ENCODE peak calls at places on chromosomes 1 and 21, in nine cellular contexts. Z is fibroblast of mammary gland, X is tibial artery, Q is OCI-LY7, T is NB4, R is IMR-90, M is uterus, C is colonic mucosa, L is body of pancreas. Y is an unnamed sample.

GRCh38 chr1:146032613-146033219 is 11.2 kb upstream of the HJV start:
- DNase-seq in M (no peak), L (no peak), Z (peak), R (peak), T (peak), C (no peak), X (no peak), Q (peak), Y (peak)

GRCh38 chr1:214404571-214405213 is 123.7 kb downstream of the SMYD2 start:
- DNase-seq in X (no peak), C (no peak), T (peak), Q (no peak), L (no peak), M (no peak), R (peak), Z (peak), Y (peak)

GRCh38 chr1:40938393-40938792 is 41.1 kb upstream of the CTPS1 start:
- DNase-seq in M (no peak), T (no peak), L (no peak), R (no peak), Q (no peak), X (no peak), Z (no peak), C (no peak), Y (no peak)

GRCh38 chr1:77238463-77238862 is 19.2 kb upstream of the PIGK start:
- DNase-seq in T (peak), Z (peak), C (no peak), Q (no peak), X (no peak), R (no peak), L (no peak), M (no peak), Y (peak)

GRCh38 chr1:178464566-178464965 is 32.2 kb downstream of the CLEC20A start:
- DNase-seq in X (no peak), C (no peak), Q (no peak), M (no peak), L (no peak), T (no peak), R (no peak), Z (no peak), Y (no peak)

GRCh38 chr1:227885135-227885647 is 62.5 kb downstream of the WNT9A start:
- DNase-seq in M (no peak), Z (no peak), T (no peak), L (no peak), X (no peak), R (no peak), C (peak), Q (no peak), Y (no peak)

GRCh38 chr1:235703516-235703915 is 53.9 kb upstream of the GNG4 start:
- DNase-seq in X (no peak), Z (peak), M (no peak), T (no peak), Q (no peak), R (peak), C (no peak), L (no peak), Y (peak)

GRCh38 chr1:207620573-207620893 is 24.4 kb upstream of the CR1L start:
- DNase-seq in X (no peak), C (no peak), Q (no peak), M (no peak), T (no peak), Z (no peak), R (no peak), L (no peak), Y (no peak)

GRCh38 chr1:12052997-12053686 is 10.0 kb upstream of the TNFRSF8 start:
- DNase-seq in M (peak), Z (no peak), T (no peak), R (no peak), X (peak), Q (no peak), L (peak), C (no peak), Y (no peak)

GRCh38 chr1:44354268-44354839 is 703 bp downstream of the ERI3 start:
- DNase-seq in C (no peak), R (peak), T (no peak), X (no peak), M (no peak), Q (no peak), L (peak), Z (peak), Y (peak)

GRCh38 chr1:23726669-23727068 is 16.6 kb upstream of the ELOA start:
- DNase-seq in C (no peak), Q (peak), L (no peak), T (peak), Z (no peak), X (no peak), M (no peak), R (no peak), Y (no peak)

GRCh38 chr1:201009967-201010645 is 13.4 kb downstream of the KIF21B start:
- DNase-seq in T (no peak), L (no peak), X (no peak), C (no peak), R (no peak), Z (no peak), Q (no peak), M (no peak), Y (no peak)

GRCh38 chr21:35940074-35940927 is 120.0 kb downstream of the SETD4 start:
- DNase-seq in M (peak), C (peak), Z (peak), R (peak), X (peak), T (peak), L (peak), Q (peak), Y (peak)

GRCh38 chr1:164446020-164446419 is 113.0 kb upstream of the PBX1 start:
- DNase-seq in C (no peak), Q (no peak), Z (no peak), L (no peak), T (no peak), M (no peak), R (no peak), X (no peak), Y (no peak)

GRCh38 chr1:90713741-90714509 is 3.2 kb downstream of the BARHL2 start:
- DNase-seq in R (no peak), Q (no peak), T (no peak), M (no peak), Z (no peak), X (no peak), L (no peak), C (no peak), Y (no peak)

GRCh38 chr1:31782766-31783410 is 18.7 kb upstream of the ADGRB2 start:
- DNase-seq in Z (no peak), R (no peak), T (no peak), X (no peak), L (no peak), M (no peak), C (no peak), Q (no peak), Y (no peak)

GRCh38 chr1:151104630-151105029 is 34.1 kb downstream of the GABPB2 start:
- DNase-seq in M (no peak), X (no peak), L (no peak), R (no peak), Z (no peak), C (no peak), T (no peak), Q (no peak), Y (no peak)

GRCh38 chr21:37060296-37060695 is 12.6 kb downstream of the PIGP start:
- DNase-seq in R (peak), T (peak), Z (peak), M (no peak), L (peak), Q (peak), X (peak), C (peak), Y (peak)
- TF ChIP-seq CTCF in R (peak), T (no peak), Z (peak), M (no peak), L (no peak), Q (no peak), X (no peak), C (no peak), Y (peak)

GRCh38 chr1:153640873-153641272 is 7.0 kb downstream of the CHTOP start:
- DNase-seq in C (no peak), R (no peak), Q (no peak), T (no peak), Z (no peak), M (no peak), L (no peak), X (no peak), Y (no peak)
- H3K4me3 ChIP-seq in C (no peak), R (no peak), Q (no peak), T (no peak), Z (no peak), M (no peak), L (no peak), X (no peak), Y (no peak)

GRCh38 chr1:7632126-7632525 is 139.0 kb upstream of the VAMP3 start:
- DNase-seq in L (no peak), R (no peak), T (no peak), M (no peak), X (no peak), Q (no peak), Z (no peak), C (no peak), Y (no peak)

GRCh38 chr1:7633521-7634245 is 137.4 kb upstream of the VAMP3 start:
- DNase-seq in Z (no peak), X (no peak), C (no peak), R (no peak), L (no peak), T (no peak), Q (no peak), M (no peak), Y (no peak)

GRCh38 chr1:7634841-7635240 is 136.3 kb upstream of the VAMP3 start:
- DNase-seq in X (no peak), M (no peak), Z (no peak), R (no peak), Q (no peak), C (no peak), T (no peak), L (no peak), Y (no peak)

GRCh38 chr1:7630378-7630777 is 140.7 kb upstream of the VAMP3 start:
- DNase-seq in L (no peak), C (no peak), R (no peak), Z (no peak), Q (no peak), T (no peak), X (no peak), M (no peak), Y (no peak)

DNA sequence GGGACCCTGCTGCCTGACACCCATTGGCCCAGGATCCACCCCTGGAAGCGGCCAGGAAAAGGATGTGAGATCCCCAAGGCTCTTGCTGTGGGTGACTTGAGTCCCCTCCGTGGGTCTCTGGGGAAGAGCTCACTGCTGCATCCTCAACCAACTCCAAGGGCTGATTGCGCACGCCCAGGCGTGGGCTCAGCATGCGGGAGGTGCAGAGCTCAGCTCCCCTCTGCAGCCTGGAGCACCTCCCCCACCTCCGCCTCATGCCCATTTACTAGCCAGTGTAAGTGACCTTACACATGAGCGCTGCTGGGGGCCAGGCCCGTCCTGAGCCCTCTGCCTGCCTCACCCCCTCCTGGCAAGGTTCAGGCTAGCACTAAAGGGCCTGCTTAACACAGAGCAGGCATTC is 138.4 kb upstream of the VAMP3 start:
- DNase-seq in Q (no peak), L (no peak), Z (no peak), T (peak), R (no peak), M (no peak), X (no peak), C (no peak), Y (no peak)
- TF ChIP-seq CTCF in Q (no peak), L (no peak), Z (no peak), T (no peak), R (no peak), M (no peak), X (no peak), C (no peak), Y (no peak)

GRCh38 chr1:210250998-210251679 is 18.5 kb downstream of the SERTAD4 start:
- DNase-seq in C (peak), L (peak), R (no peak), Q (peak), Z (no peak), X (peak), M (peak), T (peak), Y (no peak)
- H3K4me3 ChIP-seq in C (peak), L (no peak), R (no peak), Q (peak), Z (peak), X (peak), M (peak), T (no peak), Y (peak)

GRCh38 chr1:159838715-159839114 is 12.0 kb downstream of the SLAMF8 start:
- DNase-seq in Z (no peak), Q (no peak), M (no peak), X (no peak), R (no peak), L (no peak), T (no peak), C (no peak), Y (no peak)
- TF ChIP-seq CTCF in Z (no peak), Q (no peak), M (no peak), X (no peak), R (no peak), L (no peak), T (no peak), C (no peak), Y (no peak)

GRCh38 chr1:25618433-25618808 is 1.8 kb downstream of the MAN1C1 start:
- DNase-seq in R (no peak), Z (no peak), L (no peak), M (no peak), Q (no peak), T (no peak), C (no peak), X (no peak), Y (no peak)

GRCh38 chr1:25620701-25621350 is 4.2 kb downstream of the MAN1C1 start:
- DNase-seq in R (no peak), Q (no peak), X (no peak), M (no peak), L (no peak), Z (no peak), C (no peak), T (no peak), Y (no peak)

GRCh38 chr1:25621876-25622275 is 5.3 kb downstream of the MAN1C1 start:
- DNase-seq in Q (no peak), M (no peak), Z (no peak), L (no peak), T (no peak), C (no peak), X (no peak), R (no peak), Y (no peak)

GRCh38 chr1:25619101-25619890 is 2.7 kb downstream of the MAN1C1 start:
- DNase-seq in M (peak), L (peak), R (peak), X (no peak), Q (peak), Z (no peak), C (peak), T (peak), Y (peak)

DNA sequence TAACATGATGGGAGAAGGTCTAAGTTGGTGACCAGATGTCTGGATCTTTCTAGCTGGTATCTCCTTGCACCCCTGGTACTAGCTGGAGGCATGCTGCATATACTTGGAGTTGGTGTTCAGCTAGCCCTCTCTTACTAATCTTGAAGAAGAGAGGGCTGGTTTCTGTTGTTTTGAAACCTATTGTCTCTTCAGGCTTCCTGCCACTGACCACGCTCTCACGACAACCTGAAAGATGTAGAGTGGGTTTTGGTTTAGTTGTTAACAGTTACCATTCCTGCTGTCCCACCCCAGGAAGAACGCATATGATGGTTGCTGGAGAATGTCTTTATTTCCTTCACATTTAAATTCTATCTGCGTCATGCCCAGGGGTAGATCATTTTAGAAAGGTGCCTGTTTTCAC is 3.6 kb downstream of the MAN1C1 start:
- DNase-seq in T (peak), Z (no peak), Q (no peak), C (no peak), M (no peak), X (no peak), L (no peak), R (no peak), Y (no peak)
- H3K4me3 ChIP-seq in T (no peak), Z (no peak), Q (no peak), C (no peak), M (no peak), X (no peak), L (no peak), R (no peak), Y (no peak)